ENCODE peak calls at places on chromosomes 11 and 22, in seven cellular contexts. Y is AG10803; H is activated T-cell treated with anti-CD3 and anti-CD28 coated beads, Interleukin-2, amount 50 U/mL, for 48 hours; O is EL; Q is Right ventricle myocardium superior; R is fibroblast of lung; J is KG1. A is an unnamed sample.
A peak's percentile ranks its signal among the peaks of the same experiment; 100 is the strongest.

GRCh38 chr11:61580292-61580888 is 486 bp downstream of the SYT7 start:
- DNase-seq in Y (no peak), H (no peak), O (no peak), Q (no peak), R (no peak), J (no peak), A (no peak)

GRCh38 chr11:10305262-10305963 is 540 bp downstream of the ADM start:
- DNase-seq in Y (peak; percentile 25), H (peak; percentile 49), O (no peak), Q (peak; percentile 67), R (peak; percentile 27), J (no peak), A (no peak)

GRCh38 chr11:33179431-33179830 is 18.2 kb upstream of the CSTF3 start:
- DNase-seq in Y (no peak), H (no peak), O (no peak), Q (no peak), R (no peak), J (peak; percentile 51), A (no peak)

GRCh38 chr22:27094633-27095308 is 437.4 kb downstream of the MIAT start:
- DNase-seq in Y (peak; percentile 93), H (no peak), O (no peak), Q (peak; percentile 47), R (no peak), J (no peak), A (no peak)

GRCh38 chr11:132286106-132286505 is 915.7 kb downstream of the NTM start:
- DNase-seq in Y (no peak), H (no peak), O (no peak), Q (no peak), R (no peak), J (no peak), A (no peak)

GRCh38 chr22:22195265-22196017 is 49.1 kb upstream of the VPREB1 start:
- DNase-seq in Y (peak; percentile 31), H (peak; percentile 89), O (peak; percentile 49), Q (peak; percentile 61), R (peak; percentile 49), J (peak; percentile 17), A (peak; percentile 26)

GRCh38 chr22:28977481-28977971 is 84.1 kb downstream of the C22orf31 start:
- DNase-seq in Y (no peak), H (no peak), O (no peak), Q (no peak), R (peak; percentile 30), J (no peak), A (no peak)

GRCh38 chr11:46541593-46542371 is 52.0 kb downstream of the AMBRA1 start:
- DNase-seq in Y (no peak), H (no peak), O (no peak), Q (peak; percentile 61), R (no peak), J (no peak), A (no peak)

GRCh38 chr11:105357764-105358163 is 218.2 kb upstream of the CARD18 start:
- DNase-seq in Y (peak; percentile 11), H (no peak), O (peak; percentile 57), Q (no peak), R (no peak), J (no peak), A (no peak)

GRCh38 chr11:78952866-78953265 is 378.2 kb upstream of the NARS2 start:
- DNase-seq in Y (no peak), H (no peak), O (no peak), Q (no peak), R (no peak), J (no peak), A (no peak)

GRCh38 chr11:94516725-94517124 is 4.5 kb downstream of the C11orf97 start:
- DNase-seq in Y (no peak), H (no peak), O (no peak), Q (no peak), R (no peak), J (no peak), A (no peak)

GRCh38 chr11:125351868-125352250 is 144.2 kb downstream of the FEZ1 start:
- DNase-seq in Y (no peak), H (no peak), O (no peak), Q (no peak), R (no peak), J (no peak), A (no peak)

A was measured in nucleus accumbens.